ENCODE peak calls at places on chromosome 10, in five cellular contexts. One of them, this sample, is unnamed.

GRCh38 chr10:127044191-127044590 is 139.0 kb downstream of the DOCK1 start:
- DNase-seq in M059J: no peak
- DNase-seq in IMR-90: no peak
- DNase-seq in HFFc6: no peak
- DNase-seq in T-helper 1 cell: no peak
- DNase-seq in this sample: no peak

GRCh38 chr10:31940839-31941653 is 12.4 kb upstream of the ARHGAP12 start:
- DNase-seq in T-helper 1 cell: no peak
- DNase-seq in M059J: peak
- DNase-seq in HFFc6: peak
- DNase-seq in IMR-90: peak
- DNase-seq in this sample: no peak

GRCh38 chr10:718143-718700 is 28.8 kb upstream of the DIP2C start:
- DNase-seq in HFFc6: no peak
- DNase-seq in T-helper 1 cell: no peak
- DNase-seq in M059J: no peak
- DNase-seq in IMR-90: no peak
- DNase-seq in this sample: no peak

GRCh38 chr10:588246-589165 is 101.0 kb downstream of the DIP2C start:
- DNase-seq in HFFc6: no peak
- DNase-seq in T-helper 1 cell: no peak
- DNase-seq in IMR-90: peak
- DNase-seq in M059J: no peak
- DNase-seq in this sample: peak

GRCh38 chr10:68508090-68508489 is 19.2 kb downstream of the SLC25A16 start:
- DNase-seq in IMR-90: no peak
- DNase-seq in HFFc6: no peak
- DNase-seq in M059J: no peak
- DNase-seq in T-helper 1 cell: no peak
- DNase-seq in this sample: no peak

GRCh38 chr10:34804306-34804705 is 10.8 kb downstream of the PARD3 start:
- DNase-seq in HFFc6: no peak
- DNase-seq in IMR-90: peak
- DNase-seq in T-helper 1 cell: no peak
- DNase-seq in M059J: peak
- DNase-seq in this sample: no peak

GRCh38 chr10:79346388-79347225 is 662 bp upstream of the PPIF start:
- DNase-seq in IMR-90: no peak
- DNase-seq in T-helper 1 cell: no peak
- DNase-seq in HFFc6: no peak
- DNase-seq in M059J: no peak
- DNase-seq in this sample: peak

GRCh38 chr10:5666324-5667220 is at the start of gene ASB13:
- DNase-seq in T-helper 1 cell: no peak
- DNase-seq in HFFc6: no peak
- DNase-seq in M059J: peak
- DNase-seq in IMR-90: peak
- DNase-seq in this sample: peak

GRCh38 chr10:96758423-96758822 is 38.1 kb upstream of the PIK3AP1 start:
- DNase-seq in IMR-90: no peak
- DNase-seq in M059J: no peak
- DNase-seq in T-helper 1 cell: no peak
- DNase-seq in HFFc6: no peak
- DNase-seq in this sample: no peak

This sample was measured in H7.